ENCODE peak calls at places on chromosome 20, in four cellular contexts. Q, H, R and U are unnamed samples.
A peak's percentile ranks its signal among the peaks of the same experiment; 100 is the strongest.

GRCh38 chr20:47258745-47259695 is 97.5 kb downstream of the ZMYND8 start:
- DNase-seq in R (no peak), H (no peak), Q (no peak), U (no peak)

GRCh38 chr20:36629719-36630340 is 16.2 kb downstream of the SLA2 start:
- DNase-seq in R (peak; percentile 31), H (peak; percentile 18), Q (peak; percentile 14), U (peak; percentile 5)

GRCh38 chr20:59938221-59938620 is 1.9 kb downstream of the PPP1R3D start:
- DNase-seq in Q (no peak), H (no peak), R (no peak), U (no peak)

GRCh38 chr20:35325385-35325784 is 33.2 kb upstream of the FAM83C start:
- DNase-seq in H (no peak), R (no peak), Q (no peak), U (no peak)

GRCh38 chr20:43915209-43916072 is 789 bp downstream of the TOX2 start:
- DNase-seq in H (peak; percentile 31), Q (no peak), R (peak; percentile 53), U (peak; percentile 5)

GRCh38 chr20:59737816-59738215 is 133.5 kb downstream of the PHACTR3 start:
- DNase-seq in R (no peak), Q (no peak), H (no peak), U (no peak)

GRCh38 chr20:33894798-33895197 is 83.7 kb downstream of the CHMP4B start:
- DNase-seq in Q (no peak), H (no peak), R (no peak), U (no peak)

GRCh38 chr20:51767867-51768758 is at the start of gene ATP9A:
- DNase-seq in R (no peak), H (peak; percentile 38), Q (no peak), U (no peak)

GRCh38 chr20:44326391-44327159 is 10.3 kb upstream of the R3HDML start:
- DNase-seq in Q (peak; percentile 32), H (peak; percentile 18), R (peak; percentile 30), U (peak; percentile 8)

GRCh38 chr20:4234128-4234527 is 218.8 kb upstream of the RNF24 start:
- DNase-seq in H (no peak), Q (no peak), R (no peak), U (no peak)

GRCh38 chr20:20410678-20411077 is 42.8 kb downstream of the INSM1 start:
- DNase-seq in Q (no peak), H (peak; percentile 57), R (no peak), U (no peak)

GRCh38 chr20:44069203-44069931 is 117.6 kb downstream of the JPH2 start:
- DNase-seq in Q (peak; percentile 49), H (no peak), R (peak; percentile 42), U (peak; percentile 49)

GRCh38 chr20:31894980-31895675 is 24.7 kb downstream of the TTLL9 start:
- DNase-seq in H (no peak), Q (no peak), R (no peak), U (no peak)

GRCh38 chr20:57525328-57526053 is 551 bp upstream of the CTCFL start:
- DNase-seq in H (no peak), Q (no peak), R (no peak), U (no peak)

GRCh38 chr20:17614176-17614811 is 44.4 kb downstream of the DSTN start:
- DNase-seq in H (no peak), Q (no peak), R (no peak), U (no peak)

GRCh38 chr20:1941226-1941625 is 46.0 kb downstream of the SIRPA start:
- DNase-seq in R (no peak), H (no peak), Q (no peak), U (no peak)

GRCh38 chr20:10216146-10216741 is 2.4 kb upstream of the SNAP25 start:
- DNase-seq in Q (no peak), H (no peak), R (no peak), U (no peak)

GRCh38 chr20:2005359-2005758 is 11.5 kb upstream of the PDYN start:
- DNase-seq in H (no peak), Q (no peak), R (no peak), U (no peak)

GRCh38 chr20:17663486-17663885 is 18.6 kb downstream of the RRBP1 start:
- DNase-seq in R (no peak), Q (no peak), H (no peak), U (no peak)

GRCh38 chr20:39333211-39333610 is 371.1 kb downstream of the DHX35 start:
- DNase-seq in Q (no peak), H (no peak), R (no peak), U (no peak)

GRCh38 chr20:61912665-61913422 is 152.8 kb downstream of the TAF4 start:
- DNase-seq in H (no peak), R (no peak), Q (no peak), U (no peak)

GRCh38 chr20:34473262-34473883 is 42.8 kb upstream of the DYNLRB1 start:
- DNase-seq in H (peak; percentile 55), R (peak; percentile 31), Q (peak; percentile 17), U (no peak)

GRCh38 chr20:23119456-23120216 is 33.5 kb upstream of the CD93 start:
- DNase-seq in R (no peak), Q (no peak), H (no peak), U (no peak)

GRCh38 chr20:31608256-31608980 is 3.3 kb downstream of the ID1 start:
- DNase-seq in Q (no peak), H (peak; percentile 37), R (no peak), U (no peak)

GRCh38 chr20:17887331-17888030 is 81.1 kb downstream of the SNX5 start:
- DNase-seq in H (no peak), Q (no peak), R (no peak), U (no peak)

GRCh38 chr20:20547221-20547875 is 165.1 kb downstream of the RALGAPA2 start:
- DNase-seq in Q (no peak), R (no peak), H (no peak), U (no peak)

GRCh38 chr20:47146703-47147102 is 209.8 kb downstream of the ZMYND8 start:
- DNase-seq in H (no peak), Q (no peak), R (no peak), U (no peak)

GRCh38 chr20:47677314-47678129 is 107.8 kb downstream of the SULF2 start:
- DNase-seq in Q (peak; percentile 53), H (peak; percentile 74), R (peak; percentile 69), U (peak; percentile 20)

GRCh38 chr20:834151-834747 is 734 bp downstream of the FAM110A start:
- DNase-seq in R (no peak), H (no peak), Q (no peak), U (no peak)

GRCh38 chr20:46213946-46214830 is 94.1 kb downstream of the CDH22 start:
- DNase-seq in H (no peak), Q (no peak), R (no peak), U (no peak)

GRCh38 chr20:32251470-32251869 is 26.0 kb upstream of the KIF3B start:
- DNase-seq in Q (no peak), H (no peak), R (no peak), U (no peak)

GRCh38 chr20:3751664-3752385 is 15.7 kb downstream of the ADISSP start:
- DNase-seq in Q (peak; percentile 48), R (peak; percentile 63), H (no peak), U (peak; percentile 30)

GRCh38 chr20:59743767-59744485 is 139.6 kb downstream of the PHACTR3 start:
- DNase-seq in Q (no peak), R (no peak), H (no peak), U (no peak)

GRCh38 chr20:54250691-54251090 is 42.8 kb downstream of the PFDN4 start:
- DNase-seq in Q (no peak), R (no peak), H (no peak), U (no peak)